ENCODE peak calls at places on chromosomes 1 and 21, in nine cellular contexts. Z is activated T-cell treated with anti-CD3 and anti-CD28 coated beads, Interleukin-2, amount 50 U/mL, for 1 hour; I is endothelial cell; V is transverse colon; Y is DMS53; S is NCI-H2029 treated with DMSO at 0.1 percent for 48 hours; M is activated T-helper 1 cell treated with anti-CD3 and anti-CD28 coated beads, Interleukin-2, amount 50 U/mL, for 16 hours; C is T-helper 9 cell; Q is EL. A is an unnamed sample.

GRCh38 chr1:39926343-39926769 is 24.6 kb upstream of the MYCL start:
- DNase-seq in C (no peak), Q (peak), Y (peak), M (no peak), V (no peak), Z (no peak), I (no peak), S (peak), A (peak)

GRCh38 chr1:19815801-19816736 is 986 bp upstream of the RNF186 start:
- DNase-seq in S (peak), Z (no peak), M (no peak), Y (peak), Q (no peak), V (peak), C (no peak), I (no peak), A (no peak)

GRCh38 chr21:28943631-28944030 is 49.0 kb downstream of the LTN1 start:
- DNase-seq in Y (no peak), S (no peak), I (no peak), Z (no peak), Q (no peak), C (no peak), M (no peak), V (no peak), A (no peak)

GRCh38 chr1:85200367-85200869 is 398 bp downstream of the SYDE2 start:
- DNase-seq in I (peak), V (peak), Z (no peak), M (peak), Q (peak), Y (peak), S (no peak), C (peak), A (no peak)

GRCh38 chr1:235679644-235680043 is 30.1 kb upstream of the GNG4 start:
- DNase-seq in Q (no peak), C (no peak), M (no peak), S (no peak), I (no peak), Y (no peak), Z (no peak), V (no peak), A (no peak)

GRCh38 chr1:160416369-160416768 is 16.0 kb downstream of the VANGL2 start:
- DNase-seq in Z (no peak), Q (peak), C (no peak), V (no peak), S (no peak), I (peak), Y (peak), M (no peak), A (peak)

GRCh38 chr1:66850989-66851388 is 49.9 kb upstream of the INSL5 start:
- DNase-seq in Y (no peak), I (no peak), M (no peak), Q (no peak), V (no peak), S (no peak), C (no peak), Z (no peak), A (no peak)

GRCh38 chr1:11550664-11551283 is 71.8 kb downstream of the DISP3 start:
- DNase-seq in Q (peak), M (no peak), C (no peak), S (no peak), V (peak), I (peak), Y (peak), Z (no peak), A (peak)

GRCh38 chr1:213409971-213410370 is 358.9 kb downstream of the RPS6KC1 start:
- DNase-seq in V (no peak), Z (no peak), Q (no peak), M (no peak), C (no peak), Y (no peak), S (no peak), I (no peak), A (peak)

GRCh38 chr1:91736999-91737615 is 148.8 kb downstream of the TGFBR3 start:
- DNase-seq in C (no peak), I (no peak), Q (peak), Z (no peak), Y (no peak), V (peak), M (no peak), S (no peak), A (peak)

GRCh38 chr21:38295997-38296764 is 39.4 kb downstream of the KCNJ15 start:
- DNase-seq in C (no peak), Z (no peak), I (peak), Y (no peak), Q (peak), M (no peak), S (no peak), V (no peak), A (no peak)

GRCh38 chr1:94884101-94884875 is 42.6 kb downstream of the CNN3 start:
- DNase-seq in Y (peak), Q (peak), S (peak), M (no peak), I (peak), V (no peak), Z (no peak), C (no peak), A (peak)

GRCh38 chr1:212488436-212489283 is 55.9 kb downstream of the NENF start:
- DNase-seq in V (peak), Z (no peak), Q (peak), C (no peak), S (no peak), Y (peak), I (no peak), M (no peak), A (peak)

GRCh38 chr1:193730017-193730416 is 543.6 kb upstream of the B3GALT2 start:
- DNase-seq in V (no peak), I (no peak), S (no peak), Q (peak), Z (no peak), M (no peak), Y (no peak), C (no peak), A (peak)

GRCh38 chr1:155933591-155934096 is 569 bp downstream of the KHDC4 start:
- DNase-seq in I (no peak), Z (no peak), Q (no peak), V (no peak), S (no peak), Y (peak), M (no peak), C (no peak), A (no peak)

GRCh38 chr1:156095906-156096508 is 13.7 kb upstream of the MEX3A start:
- DNase-seq in S (no peak), V (no peak), I (no peak), Z (no peak), Y (no peak), Q (no peak), M (no peak), C (no peak), A (no peak)

GRCh38 chr1:2049517-2050481 is at the start of gene PRKCZ:
- DNase-seq in Q (peak), C (peak), S (peak), M (peak), Z (peak), I (peak), Y (peak), V (peak), A (peak)

GRCh38 chr1:56589369-56589768 is 10.0 kb upstream of the PLPP3 start:
- DNase-seq in C (no peak), I (no peak), S (no peak), M (no peak), Y (no peak), Z (no peak), Q (no peak), V (no peak), A (no peak)

GRCh38 chr1:109490029-109490933 is 3.6 kb upstream of the CYB561D1 start:
- DNase-seq in V (peak), C (peak), Z (peak), S (no peak), I (peak), Q (peak), M (peak), Y (peak), A (peak)

GRCh38 chr1:229341811-229342304 is 989 bp downstream of the CCSAP start:
- DNase-seq in Y (peak), Q (no peak), C (no peak), Z (no peak), M (no peak), I (no peak), S (no peak), V (no peak), A (no peak)

GRCh38 chr1:182674346-182675246 is 9.8 kb downstream of the RGS8 start:
- DNase-seq in Y (no peak), Z (no peak), C (no peak), M (no peak), S (no peak), V (no peak), Q (no peak), I (no peak), A (peak)

GRCh38 chr1:91725961-91726704 is 159.8 kb downstream of the TGFBR3 start:
- DNase-seq in V (peak), S (no peak), Z (no peak), Q (peak), Y (no peak), I (no peak), C (no peak), M (no peak), A (peak)

GRCh38 chr1:62753031-62753965 is 30.6 kb upstream of the ATG4C start:
- DNase-seq in I (no peak), Y (no peak), Z (no peak), V (no peak), S (no peak), M (no peak), C (no peak), Q (no peak), A (no peak)

GRCh38 chr21:44800103-44800502 is 1.5 kb downstream of the UBE2G2 start:
- DNase-seq in I (peak), Y (peak), Z (no peak), M (no peak), Q (no peak), S (no peak), C (no peak), V (no peak), A (peak)

GRCh38 chr1:185520188-185520935 is 203.3 kb upstream of the IVNS1ABP start:
- DNase-seq in I (no peak), C (no peak), Q (peak), V (no peak), Y (no peak), Z (no peak), M (no peak), S (no peak), A (peak)

GRCh38 chr1:170310931-170311330 is 165.2 kb downstream of the NTMT2 start:
- DNase-seq in Y (no peak), Z (no peak), I (no peak), V (no peak), C (no peak), Q (no peak), S (no peak), M (no peak), A (no peak)

GRCh38 chr1:27342778-27343638 is 1.2 kb downstream of the SYTL1 start:
- DNase-seq in Z (peak), S (no peak), M (peak), C (peak), Q (no peak), Y (peak), I (no peak), V (peak), A (no peak)

GRCh38 chr1:201714542-201715276 is 114.2 kb upstream of the IPO9 start:
- DNase-seq in M (no peak), Q (peak), I (no peak), S (no peak), Y (peak), V (peak), Z (no peak), C (no peak), A (peak)

GRCh38 chr1:32128479-32128878 is 20.6 kb downstream of the KPNA6 start:
- DNase-seq in V (no peak), Y (no peak), Z (no peak), S (no peak), C (no peak), M (no peak), Q (no peak), I (no peak), A (no peak)

GRCh38 chr1:23394176-23394575 is 24.5 kb upstream of the ZNF436 start:
- DNase-seq in M (no peak), Y (peak), C (no peak), V (no peak), S (no peak), I (no peak), Q (peak), Z (no peak), A (peak)

GRCh38 chr1:216807696-216808095 is 84.5 kb upstream of the ESRRG start:
- DNase-seq in V (no peak), I (no peak), Q (peak), M (no peak), Z (no peak), S (no peak), C (no peak), Y (no peak), A (peak)

GRCh38 chr1:185453496-185454192 is 136.6 kb upstream of the IVNS1ABP start:
- DNase-seq in M (no peak), Z (no peak), C (no peak), Q (peak), V (no peak), Y (no peak), S (no peak), I (no peak), A (peak)

GRCh38 chr1:91781916-91782622 is 103.9 kb downstream of the TGFBR3 start:
- DNase-seq in Q (no peak), Y (no peak), Z (no peak), I (no peak), V (no peak), M (no peak), S (no peak), C (no peak), A (no peak)

GRCh38 chr1:228029281-228029680 is 22.5 kb downstream of the WNT3A start:
- DNase-seq in Z (peak), I (no peak), Q (no peak), Y (no peak), C (no peak), M (no peak), S (no peak), V (peak), A (no peak)

GRCh38 chr1:93552751-93553455 is 105.0 kb downstream of the FNBP1L start:
- DNase-seq in M (no peak), Z (no peak), I (no peak), S (peak), Y (no peak), Q (peak), C (no peak), V (no peak), A (peak)